ENCODE peak calls at places on chromosomes 11 and 22, in four cellular contexts. One of them, this sample, is unnamed.

GRCh38 chr22:35037089-35037488 is 28.9 kb upstream of the ISX start:
- DNase-seq in BJ: no peak
- DNase-seq in ovary: no peak
- DNase-seq in nephron progenitor cell: no peak
- DNase-seq in this sample: no peak

GRCh38 chr11:29183301-29183700 is 833.5 kb downstream of the KCNA4 start:
- DNase-seq in BJ: no peak
- DNase-seq in ovary: no peak
- DNase-seq in nephron progenitor cell: no peak
- DNase-seq in this sample: no peak

GRCh38 chr11:65921876-65922275 is 2.6 kb downstream of the DRAP1 start:
- DNase-seq in nephron progenitor cell: no peak
- DNase-seq in BJ: no peak
- DNase-seq in ovary: no peak
- DNase-seq in this sample: no peak

GRCh38 chr11:13228569-13228968 is 49.0 kb upstream of the BMAL1 start:
- DNase-seq in BJ: no peak
- DNase-seq in ovary: no peak
- DNase-seq in nephron progenitor cell: no peak
- DNase-seq in this sample: no peak

GRCh38 chr11:88250566-88251080 is 75.4 kb upstream of the RAB38 start:
- DNase-seq in BJ: no peak
- DNase-seq in ovary: no peak
- DNase-seq in nephron progenitor cell: no peak
- DNase-seq in this sample: no peak

GRCh38 chr11:124633355-124633754 is 10.7 kb downstream of the TBRG1 start:
- DNase-seq in ovary: no peak
- DNase-seq in BJ: no peak
- DNase-seq in nephron progenitor cell: no peak
- DNase-seq in this sample: no peak

GRCh38 chr11:123100378-123101085 is 38.6 kb upstream of the HSPA8 start:
- DNase-seq in nephron progenitor cell: no peak
- DNase-seq in BJ: no peak
- DNase-seq in ovary: peak
- DNase-seq in this sample: no peak

GRCh38 chr22:21055564-21055834 is 9.8 kb downstream of the LRRC74B start:
- DNase-seq in nephron progenitor cell: no peak
- DNase-seq in ovary: no peak
- DNase-seq in BJ: no peak
- DNase-seq in this sample: no peak

GRCh38 chr22:25702571-25703167 is 39.3 kb upstream of the MYO18B start:
- DNase-seq in nephron progenitor cell: no peak
- DNase-seq in ovary: no peak
- DNase-seq in BJ: no peak
- DNase-seq in this sample: no peak

GRCh38 chr11:24134879-24135588 is 361.8 kb upstream of the LUZP2 start:
- DNase-seq in nephron progenitor cell: no peak
- DNase-seq in BJ: no peak
- DNase-seq in ovary: no peak
- DNase-seq in this sample: no peak

GRCh38 chr11:2747236-2748015 is 47.6 kb upstream of the KCNQ1OT1 start:
- DNase-seq in ovary: no peak
- DNase-seq in nephron progenitor cell: no peak
- DNase-seq in BJ: no peak
- DNase-seq in this sample: no peak

GRCh38 chr11:16604784-16605439 is 133.5 kb upstream of the C11orf58 start:
- DNase-seq in nephron progenitor cell: peak
- DNase-seq in ovary: no peak
- DNase-seq in BJ: no peak
- DNase-seq in this sample: no peak

GRCh38 chr11:6559375-6559774 is 44.0 kb downstream of the RRP8 start:
- DNase-seq in ovary: no peak
- DNase-seq in BJ: no peak
- DNase-seq in nephron progenitor cell: no peak
- DNase-seq in this sample: no peak

GRCh38 chr11:59197990-59198389 is 14.7 kb downstream of the MPEG1 start:
- DNase-seq in ovary: peak
- DNase-seq in nephron progenitor cell: no peak
- DNase-seq in BJ: no peak
- DNase-seq in this sample: no peak

GRCh38 chr11:64344721-64345120 is 4.7 kb downstream of the CCDC88B start:
- DNase-seq in nephron progenitor cell: no peak
- DNase-seq in ovary: no peak
- DNase-seq in BJ: no peak
- DNase-seq in this sample: no peak

GRCh38 chr11:43987384-43988039 is 45.1 kb downstream of the C11orf96 start:
- DNase-seq in nephron progenitor cell: peak
- DNase-seq in ovary: peak
- DNase-seq in BJ: peak
- DNase-seq in this sample: no peak

GRCh38 chr11:64990222-64990918 is 6.4 kb downstream of the BATF2 start:
- DNase-seq in ovary: no peak
- DNase-seq in nephron progenitor cell: peak
- DNase-seq in BJ: no peak
- DNase-seq in this sample: no peak

GRCh38 chr22:32265882-32266767 is 11.0 kb upstream of the SLC5A4 start:
- DNase-seq in BJ: no peak
- DNase-seq in ovary: peak
- DNase-seq in nephron progenitor cell: peak
- DNase-seq in this sample: peak

GRCh38 chr11:106137061-106137460 is 59.6 kb downstream of the AASDHPPT start:
- DNase-seq in nephron progenitor cell: no peak
- DNase-seq in ovary: no peak
- DNase-seq in BJ: no peak
- DNase-seq in this sample: no peak

GRCh38 chr11:61889831-61890230 is 1.5 kb downstream of the FADS3 start:
- DNase-seq in nephron progenitor cell: no peak
- DNase-seq in BJ: no peak
- DNase-seq in ovary: no peak
- DNase-seq in this sample: no peak

GRCh38 chr11:35364101-35364780 is 55.1 kb downstream of the SLC1A2 start:
- DNase-seq in BJ: peak
- DNase-seq in ovary: peak
- DNase-seq in nephron progenitor cell: no peak
- DNase-seq in this sample: no peak

GRCh38 chr22:48323746-48324145 is 1503.9 kb downstream of the BRD1 start:
- DNase-seq in ovary: no peak
- DNase-seq in nephron progenitor cell: no peak
- DNase-seq in BJ: no peak
- DNase-seq in this sample: no peak

GRCh38 chr11:126371595-126371994 is 16.1 kb downstream of the ST3GAL4 start:
- DNase-seq in BJ: no peak
- DNase-seq in ovary: no peak
- DNase-seq in nephron progenitor cell: no peak
- DNase-seq in this sample: no peak

GRCh38 chr22:22855085-22855484 is 32.5 kb upstream of the IGLL5 start:
- DNase-seq in BJ: no peak
- DNase-seq in nephron progenitor cell: no peak
- DNase-seq in ovary: no peak
- DNase-seq in this sample: no peak

GRCh38 chr22:22854466-22854865 is 33.1 kb upstream of the IGLL5 start:
- DNase-seq in nephron progenitor cell: no peak
- DNase-seq in ovary: no peak
- DNase-seq in BJ: no peak
- DNase-seq in this sample: no peak

GRCh38 chr22:22856364-22856763 is 31.3 kb upstream of the IGLL5 start:
- DNase-seq in BJ: no peak
- DNase-seq in ovary: no peak
- DNase-seq in nephron progenitor cell: no peak
- DNase-seq in this sample: no peak

GRCh38 chr22:22856885-22857606 is 30.6 kb upstream of the IGLL5 start:
- DNase-seq in ovary: no peak
- DNase-seq in nephron progenitor cell: no peak
- DNase-seq in BJ: no peak
- DNase-seq in this sample: no peak

DNA sequence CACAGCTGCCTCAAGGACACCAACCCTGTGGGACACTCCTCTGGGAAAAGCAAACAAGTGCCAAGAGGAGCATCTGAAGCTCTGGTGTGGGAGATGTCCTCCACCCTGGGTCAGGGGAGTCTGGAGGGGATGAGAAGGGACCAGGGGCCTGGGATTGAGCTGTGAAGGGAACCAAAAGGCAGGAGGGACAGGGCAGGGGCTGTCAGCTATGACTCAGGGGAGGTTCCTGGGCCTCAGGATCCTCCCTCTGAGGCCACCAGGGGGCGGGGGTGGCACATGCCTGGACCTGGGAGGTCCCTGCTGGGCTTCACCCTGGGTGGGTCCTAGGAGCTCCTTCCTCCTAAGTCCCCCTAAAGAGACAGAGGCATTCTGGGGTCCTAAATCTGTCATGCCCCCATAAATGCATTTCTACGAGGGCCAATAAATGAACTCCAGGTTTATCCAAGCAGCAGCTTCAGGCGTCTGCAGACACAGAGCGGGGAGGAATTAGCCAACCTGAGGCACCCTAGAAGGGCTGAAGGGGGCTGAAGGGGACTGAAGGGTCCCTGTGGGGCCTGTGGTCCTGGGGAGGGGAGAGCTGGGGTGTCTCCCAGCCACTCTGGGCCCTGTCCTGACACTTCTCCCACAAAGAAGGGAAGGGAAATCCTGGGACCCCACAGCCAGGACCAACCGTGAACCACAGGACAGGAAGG is 31.9 kb upstream of the IGLL5 start:
- DNase-seq in ovary: no peak
- DNase-seq in nephron progenitor cell: peak
- DNase-seq in BJ: no peak
- DNase-seq in this sample: no peak
- TF ChIP-seq CTCF in ovary: no peak
- TF ChIP-seq CTCF in nephron progenitor cell: peak
- TF ChIP-seq CTCF in BJ: peak
- TF ChIP-seq CTCF in this sample: no peak

GRCh38 chr11:75214411-75214821 is 26.2 kb upstream of the TPBGL start:
- DNase-seq in BJ: no peak
- DNase-seq in ovary: peak
- DNase-seq in nephron progenitor cell: peak
- DNase-seq in this sample: no peak
- TF ChIP-seq CTCF in BJ: peak
- TF ChIP-seq CTCF in ovary: no peak
- TF ChIP-seq CTCF in nephron progenitor cell: peak
- TF ChIP-seq CTCF in this sample: peak

GRCh38 chr22:39622881-39623367 is 52.4 kb downstream of the CACNA1I start:
- DNase-seq in ovary: no peak
- DNase-seq in nephron progenitor cell: peak
- DNase-seq in BJ: no peak
- DNase-seq in this sample: no peak
- TF ChIP-seq CTCF in ovary: no peak
- TF ChIP-seq CTCF in nephron progenitor cell: peak
- TF ChIP-seq CTCF in BJ: peak
- TF ChIP-seq CTCF in this sample: peak

DNA sequence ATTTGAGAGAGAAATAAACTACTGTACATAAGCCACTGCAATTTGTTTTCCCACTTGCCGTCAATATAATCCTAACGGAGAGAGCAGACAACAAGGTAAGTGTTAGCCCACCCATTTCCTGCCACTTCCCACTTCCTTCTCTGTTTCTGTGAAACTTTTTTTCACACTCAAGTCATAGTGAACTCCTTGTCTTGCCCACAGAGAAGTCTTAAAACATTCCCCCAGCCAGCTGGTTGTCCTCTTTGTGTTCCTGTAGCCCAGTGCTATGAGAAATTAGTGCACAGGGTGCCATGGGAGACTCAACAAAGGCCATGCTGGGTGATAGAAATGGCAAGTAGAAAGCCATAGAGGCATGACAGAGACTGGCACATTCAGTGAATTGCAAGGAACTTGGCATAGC is 208.6 kb downstream of the BLID start:
- DNase-seq in nephron progenitor cell: no peak
- DNase-seq in ovary: no peak
- DNase-seq in BJ: no peak
- DNase-seq in this sample: no peak
- TF ChIP-seq CTCF in nephron progenitor cell: no peak
- TF ChIP-seq CTCF in ovary: no peak
- TF ChIP-seq CTCF in BJ: no peak
- TF ChIP-seq CTCF in this sample: no peak

DNA sequence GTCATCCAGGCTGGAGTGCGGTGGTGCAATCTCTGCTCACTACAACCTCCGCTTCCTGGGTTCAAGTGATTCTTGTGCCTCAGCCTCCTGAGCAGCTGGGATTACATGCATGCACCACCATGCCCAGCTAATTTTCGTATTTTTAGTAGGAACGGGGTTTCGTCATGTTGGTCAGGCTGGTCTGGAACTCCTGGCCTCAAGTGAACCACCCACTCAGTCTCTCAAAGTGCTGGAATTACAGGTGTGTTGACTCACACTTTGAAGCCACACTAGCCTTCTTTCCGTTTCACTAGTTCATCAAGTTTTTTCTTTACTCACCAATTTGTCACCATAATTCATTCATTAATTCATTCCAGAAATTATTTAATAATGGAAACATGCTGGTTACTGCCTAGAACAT is 298.4 kb upstream of the MTNR1B start:
- DNase-seq in BJ: no peak
- DNase-seq in ovary: no peak
- DNase-seq in nephron progenitor cell: no peak
- DNase-seq in this sample: no peak
- TF ChIP-seq CTCF in BJ: no peak
- TF ChIP-seq CTCF in ovary: no peak
- TF ChIP-seq CTCF in nephron progenitor cell: no peak
- TF ChIP-seq CTCF in this sample: no peak